ENCODE peak calls at places on chromosome 11, in seven cellular contexts. One of them, this sample, is unnamed.

GRCh38 chr11:40125054-40125453 is 1334.4 kb downstream of the LRRC4C start:
- DNase-seq in CD4-positive, CD25-positive, alpha-beta regulatory T cell: no peak
- DNase-seq in left ventricle myocardium inferior: no peak
- DNase-seq in ovary: no peak
- DNase-seq in right atrium auricular region: no peak
- DNase-seq in lower lobe of right lung: no peak
- DNase-seq in BJ: no peak
- DNase-seq in this sample: no peak

GRCh38 chr11:92834296-92835020 is 135.0 kb upstream of the MTNR1B start:
- DNase-seq in lower lobe of right lung: no peak
- DNase-seq in left ventricle myocardium inferior: no peak
- DNase-seq in BJ: no peak
- DNase-seq in ovary: no peak
- DNase-seq in CD4-positive, CD25-positive, alpha-beta regulatory T cell: no peak
- DNase-seq in right atrium auricular region: no peak
- DNase-seq in this sample: no peak

GRCh38 chr11:111299111-111300026 is 1.0 kb downstream of the POU2AF3 start:
- DNase-seq in BJ: no peak
- DNase-seq in right atrium auricular region: no peak
- DNase-seq in CD4-positive, CD25-positive, alpha-beta regulatory T cell: no peak
- DNase-seq in lower lobe of right lung: peak
- DNase-seq in left ventricle myocardium inferior: peak
- DNase-seq in ovary: peak
- DNase-seq in this sample: no peak

GRCh38 chr11:75562836-75563484 is 907 bp downstream of the SERPINH1 start:
- DNase-seq in left ventricle myocardium inferior: no peak
- DNase-seq in lower lobe of right lung: no peak
- DNase-seq in right atrium auricular region: no peak
- DNase-seq in CD4-positive, CD25-positive, alpha-beta regulatory T cell: no peak
- DNase-seq in BJ: no peak
- DNase-seq in ovary: no peak
- DNase-seq in this sample: no peak

GRCh38 chr11:12860827-12861226 is 148.3 kb upstream of the RASSF10 start:
- DNase-seq in lower lobe of right lung: no peak
- DNase-seq in CD4-positive, CD25-positive, alpha-beta regulatory T cell: no peak
- DNase-seq in ovary: no peak
- DNase-seq in left ventricle myocardium inferior: no peak
- DNase-seq in right atrium auricular region: no peak
- DNase-seq in BJ: no peak
- DNase-seq in this sample: no peak

GRCh38 chr11:925496-926301 is at the start of gene AP2A2:
- DNase-seq in right atrium auricular region: peak
- DNase-seq in CD4-positive, CD25-positive, alpha-beta regulatory T cell: peak
- DNase-seq in lower lobe of right lung: peak
- DNase-seq in ovary: peak
- DNase-seq in left ventricle myocardium inferior: peak
- DNase-seq in BJ: no peak
- DNase-seq in this sample: no peak

GRCh38 chr11:75159081-75159953 is 8.4 kb downstream of the SLCO2B1 start:
- DNase-seq in CD4-positive, CD25-positive, alpha-beta regulatory T cell: no peak
- DNase-seq in right atrium auricular region: no peak
- DNase-seq in BJ: no peak
- DNase-seq in left ventricle myocardium inferior: no peak
- DNase-seq in ovary: no peak
- DNase-seq in lower lobe of right lung: no peak
- DNase-seq in this sample: no peak

GRCh38 chr11:9922806-9923205 is 258.9 kb downstream of the SWAP70 start:
- DNase-seq in right atrium auricular region: no peak
- DNase-seq in ovary: no peak
- DNase-seq in CD4-positive, CD25-positive, alpha-beta regulatory T cell: no peak
- DNase-seq in BJ: no peak
- DNase-seq in lower lobe of right lung: no peak
- DNase-seq in left ventricle myocardium inferior: no peak
- DNase-seq in this sample: no peak

DNA sequence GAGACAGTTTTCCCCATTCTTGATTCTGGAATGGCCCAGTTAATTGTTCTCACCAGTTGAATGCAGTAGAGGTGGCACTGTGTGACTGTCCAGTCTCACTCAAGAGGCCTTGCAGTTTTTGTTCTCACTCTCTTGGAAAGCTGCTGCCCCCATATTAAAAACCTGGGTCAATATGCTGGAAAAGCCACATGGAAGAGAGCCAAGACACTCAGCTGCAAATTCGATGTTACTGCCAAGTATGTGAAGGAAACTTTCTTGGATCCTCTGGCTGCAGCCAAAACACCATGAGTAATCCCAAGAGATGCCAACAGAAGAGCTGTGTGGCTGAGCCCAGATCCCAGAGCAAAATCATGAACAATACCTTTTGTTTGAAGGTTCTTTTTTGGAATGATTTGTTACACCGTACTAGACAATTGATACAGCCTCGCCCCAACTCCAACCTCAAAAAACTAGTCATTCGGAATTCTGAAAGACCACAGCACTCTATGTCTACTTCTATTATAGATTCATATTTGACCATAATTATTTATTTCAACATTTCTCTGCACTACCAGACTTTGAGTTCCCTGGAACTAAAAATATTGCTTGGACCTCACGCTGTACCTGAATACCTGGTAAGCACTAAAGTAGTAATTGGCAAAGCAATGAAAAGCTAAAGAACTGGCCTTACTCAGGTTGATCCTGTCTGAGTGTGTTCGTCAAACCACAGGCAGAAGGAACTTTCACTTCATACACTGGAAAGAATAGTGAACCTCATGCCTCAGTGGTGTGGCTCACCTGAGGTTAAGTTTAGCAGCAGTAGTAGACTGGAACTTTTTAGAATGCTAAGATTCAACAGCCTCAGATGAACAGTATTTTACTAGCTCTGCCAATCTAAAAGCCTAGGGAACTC is 378.8 kb downstream of the ETS1 start:
- DNase-seq in left ventricle myocardium inferior: no peak
- DNase-seq in right atrium auricular region: no peak
- DNase-seq in BJ: peak
- DNase-seq in ovary: no peak
- DNase-seq in CD4-positive, CD25-positive, alpha-beta regulatory T cell: no peak
- DNase-seq in lower lobe of right lung: no peak
- DNase-seq in this sample: peak
- H3K4me3 ChIP-seq in left ventricle myocardium inferior: no peak
- H3K4me3 ChIP-seq in right atrium auricular region: no peak
- H3K4me3 ChIP-seq in BJ: no peak
- H3K4me3 ChIP-seq in ovary: no peak
- H3K4me3 ChIP-seq in CD4-positive, CD25-positive, alpha-beta regulatory T cell: no peak
- H3K4me3 ChIP-seq in lower lobe of right lung: no peak
- H3K4me3 ChIP-seq in this sample: no peak

DNA sequence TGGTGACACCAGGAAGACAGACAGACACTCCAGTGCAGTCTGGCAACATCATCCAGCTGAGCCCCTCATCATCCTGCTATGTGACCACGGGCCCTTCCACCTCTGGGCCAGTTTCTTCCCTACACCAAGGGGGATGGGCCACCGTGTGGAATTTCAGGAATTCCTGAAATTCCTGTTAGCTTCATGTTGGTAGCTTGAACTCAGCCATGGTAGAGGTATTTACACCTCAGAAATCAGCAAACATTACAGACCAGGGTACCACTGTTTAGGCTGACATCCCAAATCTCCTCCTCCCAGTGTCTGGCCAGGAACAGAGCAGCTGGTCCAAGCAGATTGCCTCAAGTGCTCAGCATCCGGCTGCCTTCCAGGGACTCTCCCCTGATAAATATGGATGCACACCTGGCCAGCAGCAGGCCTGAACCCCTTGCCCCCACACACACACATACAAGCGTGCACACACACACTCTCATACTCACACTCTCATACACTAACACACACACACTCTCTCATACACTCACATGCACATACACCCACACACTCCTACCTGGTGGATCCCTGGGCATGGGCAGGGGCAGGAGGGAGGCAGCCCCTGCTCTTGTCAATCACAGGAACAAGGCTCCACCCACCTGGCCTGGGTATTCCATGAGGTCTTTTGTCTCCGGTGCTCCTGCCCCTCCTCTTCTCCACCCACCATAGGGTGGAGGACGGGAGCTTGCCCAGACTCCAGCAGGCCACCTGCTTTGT is 85.2 kb downstream of the BUD13 start:
- DNase-seq in lower lobe of right lung: no peak
- DNase-seq in BJ: no peak
- DNase-seq in ovary: no peak
- DNase-seq in right atrium auricular region: peak
- DNase-seq in CD4-positive, CD25-positive, alpha-beta regulatory T cell: no peak
- DNase-seq in left ventricle myocardium inferior: no peak
- DNase-seq in this sample: no peak
- H3K4me3 ChIP-seq in lower lobe of right lung: no peak
- H3K4me3 ChIP-seq in BJ: no peak
- H3K4me3 ChIP-seq in ovary: no peak
- H3K4me3 ChIP-seq in right atrium auricular region: no peak
- H3K4me3 ChIP-seq in CD4-positive, CD25-positive, alpha-beta regulatory T cell: no peak
- H3K4me3 ChIP-seq in left ventricle myocardium inferior: no peak
- H3K4me3 ChIP-seq in this sample: no peak

GRCh38 chr11:64854157-64854533 is 9.7 kb upstream of the CDC42BPG start:
- DNase-seq in CD4-positive, CD25-positive, alpha-beta regulatory T cell: no peak
- DNase-seq in right atrium auricular region: no peak
- DNase-seq in ovary: no peak
- DNase-seq in BJ: no peak
- DNase-seq in lower lobe of right lung: no peak
- DNase-seq in left ventricle myocardium inferior: no peak
- DNase-seq in this sample: no peak

GRCh38 chr11:64857485-64857884 is 13.0 kb upstream of the CDC42BPG start:
- DNase-seq in left ventricle myocardium inferior: no peak
- DNase-seq in BJ: no peak
- DNase-seq in ovary: no peak
- DNase-seq in right atrium auricular region: no peak
- DNase-seq in lower lobe of right lung: no peak
- DNase-seq in CD4-positive, CD25-positive, alpha-beta regulatory T cell: no peak
- DNase-seq in this sample: no peak

GRCh38 chr11:64854534-64855502 is 10.4 kb upstream of the CDC42BPG start:
- DNase-seq in CD4-positive, CD25-positive, alpha-beta regulatory T cell: no peak
- DNase-seq in BJ: no peak
- DNase-seq in right atrium auricular region: peak
- DNase-seq in ovary: peak
- DNase-seq in lower lobe of right lung: peak
- DNase-seq in left ventricle myocardium inferior: peak
- DNase-seq in this sample: peak

GRCh38 chr11:64856382-64857227 is 12.2 kb upstream of the CDC42BPG start:
- DNase-seq in ovary: no peak
- DNase-seq in left ventricle myocardium inferior: no peak
- DNase-seq in BJ: no peak
- DNase-seq in CD4-positive, CD25-positive, alpha-beta regulatory T cell: no peak
- DNase-seq in right atrium auricular region: peak
- DNase-seq in lower lobe of right lung: peak
- DNase-seq in this sample: no peak

DNA sequence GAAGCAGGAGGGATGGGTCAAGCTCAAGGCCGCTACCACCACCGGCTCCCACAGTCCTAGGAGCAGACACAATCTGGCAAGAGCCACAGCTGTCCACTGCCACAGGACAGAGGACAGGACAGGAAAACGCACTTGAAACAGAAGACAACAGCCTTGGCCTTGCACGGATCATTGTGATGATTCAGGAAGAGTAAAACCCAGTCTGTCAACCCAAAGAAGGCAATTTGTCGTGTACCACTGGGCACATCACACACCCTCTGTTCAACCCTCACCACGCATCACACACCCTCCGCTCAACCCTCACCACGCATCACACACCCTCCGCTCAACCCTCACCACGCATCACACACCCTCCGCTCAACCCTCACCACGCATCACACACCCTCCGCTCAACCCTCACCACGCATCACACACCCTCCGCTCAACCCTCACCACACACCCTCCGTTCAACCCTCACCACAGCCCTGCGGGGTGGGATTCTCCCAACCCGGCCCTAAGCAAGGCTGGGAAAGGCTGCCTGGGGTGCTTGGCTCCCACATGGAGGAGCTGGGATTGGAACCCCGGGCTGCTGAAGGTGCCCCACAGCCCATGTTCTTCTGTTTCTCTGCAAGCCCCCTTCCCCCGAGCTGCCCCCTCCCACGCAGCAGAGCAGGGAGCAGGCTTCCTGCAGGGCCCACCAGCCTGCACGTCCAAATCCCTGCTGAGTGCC is 11.3 kb upstream of the CDC42BPG start:
- DNase-seq in lower lobe of right lung: no peak
- DNase-seq in BJ: no peak
- DNase-seq in left ventricle myocardium inferior: no peak
- DNase-seq in CD4-positive, CD25-positive, alpha-beta regulatory T cell: no peak
- DNase-seq in ovary: no peak
- DNase-seq in right atrium auricular region: no peak
- DNase-seq in this sample: no peak
- H3K4me3 ChIP-seq in lower lobe of right lung: peak
- H3K4me3 ChIP-seq in BJ: no peak
- H3K4me3 ChIP-seq in left ventricle myocardium inferior: peak
- H3K4me3 ChIP-seq in CD4-positive, CD25-positive, alpha-beta regulatory T cell: peak
- H3K4me3 ChIP-seq in ovary: no peak
- H3K4me3 ChIP-seq in right atrium auricular region: no peak
- H3K4me3 ChIP-seq in this sample: no peak

GRCh38 chr11:88335284-88335683 is 2.3 kb downstream of the CTSC start:
- DNase-seq in ovary: no peak
- DNase-seq in CD4-positive, CD25-positive, alpha-beta regulatory T cell: no peak
- DNase-seq in lower lobe of right lung: no peak
- DNase-seq in BJ: no peak
- DNase-seq in left ventricle myocardium inferior: no peak
- DNase-seq in right atrium auricular region: no peak
- DNase-seq in this sample: no peak
- H3K4me3 ChIP-seq in ovary: no peak
- H3K4me3 ChIP-seq in CD4-positive, CD25-positive, alpha-beta regulatory T cell: peak
- H3K4me3 ChIP-seq in lower lobe of right lung: peak
- H3K4me3 ChIP-seq in BJ: no peak
- H3K4me3 ChIP-seq in left ventricle myocardium inferior: peak
- H3K4me3 ChIP-seq in right atrium auricular region: no peak
- H3K4me3 ChIP-seq in this sample: peak

This sample was measured in skeletal muscle cell.